ENCODE peak calls at places on chromosomes 2 and 18, in nine cellular contexts. One of them, this sample, is unnamed.

GRCh38 chr18:51021226-51021965 is 8.6 kb upstream of the SMAD4 start:
- DNase-seq in tibial nerve: no peak
- DNase-seq in stomach: no peak
- DNase-seq in left ventricle myocardium inferior: no peak
- DNase-seq in heart left ventricle: no peak
- DNase-seq in endothelial cell of umbilical vein: no peak
- DNase-seq in psoas muscle: no peak
- DNase-seq in body of pancreas: no peak
- DNase-seq in CD8-positive, alpha-beta memory T cell: no peak
- DNase-seq in this sample: no peak

GRCh38 chr2:101991731-101992145 is at the start of gene IL1R2:
- DNase-seq in tibial nerve: no peak
- DNase-seq in CD8-positive, alpha-beta memory T cell: no peak
- DNase-seq in body of pancreas: no peak
- DNase-seq in stomach: peak; percentile 49
- DNase-seq in psoas muscle: no peak
- DNase-seq in endothelial cell of umbilical vein: no peak
- DNase-seq in left ventricle myocardium inferior: peak; percentile 31
- DNase-seq in heart left ventricle: peak; percentile 48
- DNase-seq in this sample: no peak

GRCh38 chr18:68604256-68604655 is 110.7 kb downstream of the TMX3 start:
- DNase-seq in endothelial cell of umbilical vein: no peak
- DNase-seq in heart left ventricle: no peak
- DNase-seq in body of pancreas: no peak
- DNase-seq in CD8-positive, alpha-beta memory T cell: no peak
- DNase-seq in left ventricle myocardium inferior: no peak
- DNase-seq in psoas muscle: no peak
- DNase-seq in tibial nerve: no peak
- DNase-seq in stomach: no peak
- DNase-seq in this sample: no peak

GRCh38 chr2:122799391-122799790 is 1043.9 kb downstream of the TSN start:
- DNase-seq in tibial nerve: no peak
- DNase-seq in CD8-positive, alpha-beta memory T cell: no peak
- DNase-seq in endothelial cell of umbilical vein: no peak
- DNase-seq in body of pancreas: no peak
- DNase-seq in left ventricle myocardium inferior: no peak
- DNase-seq in stomach: no peak
- DNase-seq in heart left ventricle: no peak
- DNase-seq in psoas muscle: no peak
- DNase-seq in this sample: no peak

GRCh38 chr2:47028171-47028570 is 112.6 kb upstream of the MCFD2 start:
- DNase-seq in CD8-positive, alpha-beta memory T cell: no peak
- DNase-seq in psoas muscle: no peak
- DNase-seq in heart left ventricle: peak; percentile 64
- DNase-seq in stomach: no peak
- DNase-seq in left ventricle myocardium inferior: peak; percentile 69
- DNase-seq in tibial nerve: no peak
- DNase-seq in endothelial cell of umbilical vein: no peak
- DNase-seq in body of pancreas: no peak
- DNase-seq in this sample: no peak

GRCh38 chr2:85680707-85681353 is 12.8 kb upstream of the SFTPB start:
- DNase-seq in stomach: no peak
- DNase-seq in body of pancreas: no peak
- DNase-seq in endothelial cell of umbilical vein: peak; percentile 21
- DNase-seq in heart left ventricle: peak; percentile 6
- DNase-seq in tibial nerve: no peak
- DNase-seq in CD8-positive, alpha-beta memory T cell: no peak
- DNase-seq in left ventricle myocardium inferior: no peak
- DNase-seq in psoas muscle: no peak
- DNase-seq in this sample: no peak

GRCh38 chr2:124867247-124867646 is 842.2 kb downstream of the CNTNAP5 start:
- DNase-seq in heart left ventricle: no peak
- DNase-seq in stomach: no peak
- DNase-seq in psoas muscle: no peak
- DNase-seq in body of pancreas: no peak
- DNase-seq in endothelial cell of umbilical vein: no peak
- DNase-seq in CD8-positive, alpha-beta memory T cell: no peak
- DNase-seq in tibial nerve: no peak
- DNase-seq in left ventricle myocardium inferior: no peak
- DNase-seq in this sample: no peak

GRCh38 chr2:126700677-126701076 is 44.7 kb downstream of the GYPC start:
- DNase-seq in tibial nerve: no peak
- DNase-seq in left ventricle myocardium inferior: no peak
- DNase-seq in heart left ventricle: no peak
- DNase-seq in psoas muscle: no peak
- DNase-seq in body of pancreas: no peak
- DNase-seq in stomach: no peak
- DNase-seq in endothelial cell of umbilical vein: no peak
- DNase-seq in CD8-positive, alpha-beta memory T cell: no peak
- DNase-seq in this sample: no peak

GRCh38 chr18:55206941-55207340 is 247.7 kb upstream of the CCDC68 start:
- DNase-seq in endothelial cell of umbilical vein: no peak
- DNase-seq in heart left ventricle: no peak
- DNase-seq in left ventricle myocardium inferior: no peak
- DNase-seq in psoas muscle: no peak
- DNase-seq in tibial nerve: no peak
- DNase-seq in stomach: no peak
- DNase-seq in body of pancreas: no peak
- DNase-seq in CD8-positive, alpha-beta memory T cell: no peak
- DNase-seq in this sample: no peak

GRCh38 chr2:12155308-12156061 is 409.1 kb downstream of the LPIN1 start:
- DNase-seq in CD8-positive, alpha-beta memory T cell: no peak
- DNase-seq in heart left ventricle: no peak
- DNase-seq in tibial nerve: no peak
- DNase-seq in endothelial cell of umbilical vein: peak; percentile 97
- DNase-seq in body of pancreas: no peak
- DNase-seq in psoas muscle: peak; percentile 68
- DNase-seq in stomach: no peak
- DNase-seq in left ventricle myocardium inferior: no peak
- DNase-seq in this sample: no peak

GRCh38 chr2:38666578-38666926 is 638 bp downstream of the GALM start:
- DNase-seq in CD8-positive, alpha-beta memory T cell: peak; percentile 38
- DNase-seq in heart left ventricle: no peak
- DNase-seq in stomach: peak; percentile 44
- DNase-seq in left ventricle myocardium inferior: no peak
- DNase-seq in tibial nerve: no peak
- DNase-seq in body of pancreas: no peak
- DNase-seq in endothelial cell of umbilical vein: no peak
- DNase-seq in psoas muscle: no peak
- DNase-seq in this sample: no peak

GRCh38 chr2:219736196-219736595 is 108.8 kb downstream of the SLC4A3 start:
- DNase-seq in psoas muscle: no peak
- DNase-seq in endothelial cell of umbilical vein: peak; percentile 67
- DNase-seq in body of pancreas: no peak
- DNase-seq in heart left ventricle: no peak
- DNase-seq in stomach: no peak
- DNase-seq in left ventricle myocardium inferior: no peak
- DNase-seq in tibial nerve: peak; percentile 64
- DNase-seq in CD8-positive, alpha-beta memory T cell: no peak
- DNase-seq in this sample: no peak

GRCh38 chr2:128444816-128445532 is 126.3 kb upstream of the HS6ST1 start:
- DNase-seq in left ventricle myocardium inferior: no peak
- DNase-seq in CD8-positive, alpha-beta memory T cell: no peak
- DNase-seq in heart left ventricle: peak; percentile 3
- DNase-seq in psoas muscle: no peak
- DNase-seq in endothelial cell of umbilical vein: no peak
- DNase-seq in tibial nerve: no peak
- DNase-seq in stomach: peak; percentile 14
- DNase-seq in body of pancreas: no peak
- DNase-seq in this sample: peak; percentile 82

DNA sequence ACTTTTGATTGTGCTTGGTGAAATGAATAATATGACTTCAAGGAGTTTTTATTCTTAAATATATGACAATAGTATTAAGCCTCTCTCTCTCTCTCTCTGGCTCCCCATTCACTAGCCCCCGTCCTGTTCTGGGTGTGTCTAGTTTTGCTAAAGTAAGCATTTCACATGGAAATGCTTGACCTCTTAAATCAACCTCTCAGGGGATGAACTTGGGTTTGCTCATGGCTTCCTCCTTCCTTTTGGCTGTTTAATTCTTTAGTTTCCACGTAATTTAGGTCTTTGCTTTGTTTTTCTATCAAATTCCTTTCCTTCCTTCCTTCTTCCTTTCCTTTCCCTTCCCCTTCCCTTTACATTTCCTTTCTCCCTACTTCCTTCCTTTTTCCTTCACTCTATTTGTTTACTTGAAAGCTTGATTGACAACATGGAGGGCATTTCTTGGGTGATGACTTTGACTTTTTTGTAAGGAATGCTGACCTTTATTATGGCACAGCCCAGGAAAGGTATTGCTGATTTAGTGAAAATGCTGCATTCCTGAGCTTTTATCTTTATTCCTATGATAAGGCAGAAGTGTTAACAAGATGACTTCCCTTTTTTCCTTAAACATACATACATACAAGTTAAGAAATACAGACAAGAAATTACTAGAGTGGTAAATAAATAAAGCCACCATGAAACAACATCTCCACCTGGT is 3.6 kb downstream of the DPP4 start:
- DNase-seq in stomach: no peak
- DNase-seq in body of pancreas: no peak
- DNase-seq in tibial nerve: no peak
- DNase-seq in CD8-positive, alpha-beta memory T cell: no peak
- DNase-seq in left ventricle myocardium inferior: no peak
- DNase-seq in endothelial cell of umbilical vein: peak; percentile 13
- DNase-seq in heart left ventricle: no peak
- DNase-seq in psoas muscle: no peak
- DNase-seq in this sample: no peak
- H3K4me1 ChIP-seq in stomach: peaks cover 23% of the 10 kb centered on the region
- H3K4me1 ChIP-seq in body of pancreas: peaks cover 13% of the 10 kb centered on the region
- H3K4me1 ChIP-seq in tibial nerve: peaks cover 42% of the 10 kb centered on the region
- H3K4me1 ChIP-seq in CD8-positive, alpha-beta memory T cell: peaks cover 36% of the 10 kb centered on the region
- H3K4me1 ChIP-seq in left ventricle myocardium inferior: peaks cover 69% of the 10 kb centered on the region
- H3K4me1 ChIP-seq in endothelial cell of umbilical vein: peaks cover 26% of the 10 kb centered on the region
- H3K4me1 ChIP-seq in heart left ventricle: peaks cover 47% of the 10 kb centered on the region
- H3K4me1 ChIP-seq in psoas muscle: no peaks in the 10 kb centered on the region
- H3K4me1 ChIP-seq in this sample: peaks cover 4% of the 10 kb centered on the region

GRCh38 chr2:69177785-69178636 is 165.0 kb downstream of the ANTXR1 start:
- DNase-seq in stomach: peak; percentile 78
- DNase-seq in body of pancreas: peak; percentile 53
- DNase-seq in CD8-positive, alpha-beta memory T cell: no peak
- DNase-seq in left ventricle myocardium inferior: peak; percentile 87
- DNase-seq in psoas muscle: peak; percentile 97
- DNase-seq in tibial nerve: peak; percentile 85
- DNase-seq in heart left ventricle: peak; percentile 80
- DNase-seq in endothelial cell of umbilical vein: peak; percentile 74
- DNase-seq in this sample: no peak

GRCh38 chr2:69177063-69177771 is 164.2 kb downstream of the ANTXR1 start:
- DNase-seq in heart left ventricle: peak; percentile 62
- DNase-seq in endothelial cell of umbilical vein: peak; percentile 47
- DNase-seq in body of pancreas: peak; percentile 15
- DNase-seq in left ventricle myocardium inferior: peak; percentile 58
- DNase-seq in CD8-positive, alpha-beta memory T cell: no peak
- DNase-seq in tibial nerve: peak; percentile 47
- DNase-seq in psoas muscle: peak; percentile 76
- DNase-seq in stomach: peak; percentile 37
- DNase-seq in this sample: no peak

GRCh38 chr2:69180974-69181373 is 168.0 kb downstream of the ANTXR1 start:
- DNase-seq in heart left ventricle: no peak
- DNase-seq in left ventricle myocardium inferior: no peak
- DNase-seq in CD8-positive, alpha-beta memory T cell: no peak
- DNase-seq in tibial nerve: no peak
- DNase-seq in body of pancreas: no peak
- DNase-seq in psoas muscle: no peak
- DNase-seq in endothelial cell of umbilical vein: no peak
- DNase-seq in stomach: no peak
- DNase-seq in this sample: no peak

GRCh38 chr2:69181806-69182427 is 168.9 kb downstream of the ANTXR1 start:
- DNase-seq in heart left ventricle: no peak
- DNase-seq in body of pancreas: no peak
- DNase-seq in left ventricle myocardium inferior: no peak
- DNase-seq in endothelial cell of umbilical vein: no peak
- DNase-seq in tibial nerve: no peak
- DNase-seq in psoas muscle: no peak
- DNase-seq in CD8-positive, alpha-beta memory T cell: no peak
- DNase-seq in stomach: no peak
- DNase-seq in this sample: no peak

GRCh38 chr2:69180227-69180626 is 167.2 kb downstream of the ANTXR1 start:
- DNase-seq in tibial nerve: no peak
- DNase-seq in endothelial cell of umbilical vein: no peak
- DNase-seq in body of pancreas: no peak
- DNase-seq in CD8-positive, alpha-beta memory T cell: no peak
- DNase-seq in heart left ventricle: no peak
- DNase-seq in stomach: no peak
- DNase-seq in left ventricle myocardium inferior: no peak
- DNase-seq in psoas muscle: no peak
- DNase-seq in this sample: no peak
- H3K4me1 ChIP-seq in tibial nerve: peaks cover 36% of the 10 kb centered on the region
- H3K4me1 ChIP-seq in endothelial cell of umbilical vein: peaks cover 14% of the 10 kb centered on the region
- H3K4me1 ChIP-seq in body of pancreas: no peaks in the 10 kb centered on the region
- H3K4me1 ChIP-seq in CD8-positive, alpha-beta memory T cell: no peaks in the 10 kb centered on the region
- H3K4me1 ChIP-seq in heart left ventricle: peaks cover 24% of the 10 kb centered on the region
- H3K4me1 ChIP-seq in stomach: no peaks in the 10 kb centered on the region
- H3K4me1 ChIP-seq in left ventricle myocardium inferior: peaks cover 28% of the 10 kb centered on the region
- H3K4me1 ChIP-seq in psoas muscle: peaks cover 15% of the 10 kb centered on the region
- H3K4me1 ChIP-seq in this sample: peaks cover 49% of the 10 kb centered on the region

DNA sequence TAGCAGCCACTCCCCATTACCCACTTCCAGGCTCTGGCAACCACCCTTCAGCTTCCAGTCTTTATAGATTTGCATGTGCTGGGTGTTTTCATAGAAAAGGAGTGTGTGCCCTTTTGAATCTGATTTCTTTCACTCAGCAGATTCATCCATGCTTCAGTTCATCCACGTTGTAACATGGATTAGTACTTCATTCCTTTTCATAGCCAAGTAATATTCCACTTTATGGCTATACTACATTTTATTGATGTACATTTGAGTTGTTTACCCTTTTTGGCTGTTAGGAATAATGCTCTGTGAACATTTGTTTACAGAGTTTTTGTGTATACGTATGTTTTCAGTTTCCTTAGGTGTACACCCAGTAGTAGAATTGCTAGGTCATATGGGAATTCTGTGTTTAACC is 205.5 kb upstream of the RAB12 start:
- DNase-seq in CD8-positive, alpha-beta memory T cell: no peak
- DNase-seq in heart left ventricle: no peak
- DNase-seq in endothelial cell of umbilical vein: no peak
- DNase-seq in psoas muscle: no peak
- DNase-seq in tibial nerve: no peak
- DNase-seq in body of pancreas: no peak
- DNase-seq in left ventricle myocardium inferior: no peak
- DNase-seq in stomach: no peak
- DNase-seq in this sample: no peak
- H3K4me1 ChIP-seq in CD8-positive, alpha-beta memory T cell: no peaks in the 10 kb centered on the region
- H3K4me1 ChIP-seq in heart left ventricle: no peaks in the 10 kb centered on the region
- H3K4me1 ChIP-seq in endothelial cell of umbilical vein: no peaks in the 10 kb centered on the region
- H3K4me1 ChIP-seq in psoas muscle: no peaks in the 10 kb centered on the region
- H3K4me1 ChIP-seq in tibial nerve: no peaks in the 10 kb centered on the region
- H3K4me1 ChIP-seq in body of pancreas: peaks cover 8% of the 10 kb centered on the region
- H3K4me1 ChIP-seq in left ventricle myocardium inferior: no peaks in the 10 kb centered on the region
- H3K4me1 ChIP-seq in stomach: no peaks in the 10 kb centered on the region
- H3K4me1 ChIP-seq in this sample: no peaks in the 10 kb centered on the region

DNA sequence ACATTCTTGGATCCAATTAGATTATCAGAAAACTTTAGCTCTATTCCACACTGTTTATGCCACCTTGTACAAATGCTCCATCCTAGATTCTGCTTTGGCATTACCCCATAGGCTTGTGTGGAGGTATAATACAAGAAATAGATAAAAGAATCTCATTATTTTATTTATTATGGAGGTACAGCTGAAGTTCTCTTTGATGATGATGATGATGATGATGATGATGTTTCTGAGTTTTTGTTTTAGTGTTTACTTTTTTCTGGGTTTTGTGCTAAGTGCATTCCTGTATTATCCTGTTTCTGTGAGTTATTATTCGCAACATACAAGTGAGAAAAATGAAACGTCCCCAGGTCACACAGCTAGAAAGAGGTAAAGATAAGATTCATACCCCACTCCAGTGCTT is 43.4 kb downstream of the ANXA4 start:
- DNase-seq in CD8-positive, alpha-beta memory T cell: no peak
- DNase-seq in body of pancreas: no peak
- DNase-seq in endothelial cell of umbilical vein: no peak
- DNase-seq in tibial nerve: no peak
- DNase-seq in left ventricle myocardium inferior: no peak
- DNase-seq in heart left ventricle: no peak
- DNase-seq in stomach: no peak
- DNase-seq in psoas muscle: no peak
- DNase-seq in this sample: no peak
- H3K4me1 ChIP-seq in CD8-positive, alpha-beta memory T cell: no peaks in the 10 kb centered on the region
- H3K4me1 ChIP-seq in body of pancreas: peaks cover 81% of the 10 kb centered on the region
- H3K4me1 ChIP-seq in endothelial cell of umbilical vein: peaks cover 6% of the 10 kb centered on the region
- H3K4me1 ChIP-seq in tibial nerve: peaks cover 31% of the 10 kb centered on the region
- H3K4me1 ChIP-seq in left ventricle myocardium inferior: peaks cover 12% of the 10 kb centered on the region
- H3K4me1 ChIP-seq in heart left ventricle: peaks cover 15% of the 10 kb centered on the region
- H3K4me1 ChIP-seq in stomach: peaks cover 23% of the 10 kb centered on the region
- H3K4me1 ChIP-seq in psoas muscle: peaks cover 18% of the 10 kb centered on the region
- H3K4me1 ChIP-seq in this sample: peaks cover 17% of the 10 kb centered on the region